ENCODE peak calls at places on chromosomes 3 and 15, in seven cellular contexts. C, M, Z, H, G, B and P are unnamed samples.
A peak's percentile ranks its signal among the peaks of the same experiment; 100 is the strongest.

GRCh38 chr3:45181496-45181895 is 35.3 kb upstream of the CDCP1 start:
- DNase-seq in B (no peak), M (no peak), Z (no peak), H (no peak), G (no peak), C (no peak), P (no peak)

GRCh38 chr15:57747206-57747605 is 40.7 kb downstream of the POLR2M start:
- DNase-seq in H (peak; percentile 41), C (no peak), M (peak; percentile 56), G (no peak), B (no peak), Z (peak; percentile 14), P (no peak)

GRCh38 chr15:68553994-68554715 is 24.6 kb upstream of the CORO2B start:
- DNase-seq in C (peak; percentile 76), Z (peak; percentile 65), M (peak; percentile 55), G (peak; percentile 72), B (peak; percentile 58), H (peak; percentile 67), P (no peak)

GRCh38 chr3:181915556-181915955 is 203.8 kb downstream of the SOX2 start:
- DNase-seq in H (no peak), Z (no peak), B (no peak), C (no peak), M (no peak), G (no peak), P (no peak)

GRCh38 chr15:79978694-79979519 is 7.9 kb upstream of the BCL2A1 start:
- DNase-seq in B (no peak), M (no peak), H (no peak), C (no peak), Z (no peak), G (no peak), P (no peak)

GRCh38 chr3:9704343-9705322 is 1.0 kb downstream of the CPNE9 start:
- DNase-seq in G (peak; percentile 41), Z (peak; percentile 26), B (no peak), M (peak; percentile 40), H (peak; percentile 28), C (peak; percentile 81), P (no peak)

GRCh38 chr3:53484979-53485378 is 9.4 kb upstream of the CACNA1D start:
- DNase-seq in M (no peak), Z (no peak), G (no peak), H (no peak), B (no peak), C (no peak), P (no peak)

GRCh38 chr3:146250449-146251382 is at the start of gene PLSCR4:
- DNase-seq in Z (peak; percentile 82), G (peak; percentile 78), M (peak; percentile 86), B (peak; percentile 65), H (peak; percentile 60), C (peak; percentile 53), P (no peak)

GRCh38 chr3:183553263-183554026 is 2.1 kb downstream of the KLHL6 start:
- DNase-seq in C (no peak), G (no peak), H (no peak), Z (no peak), M (no peak), B (no peak), P (no peak)

GRCh38 chr3:169591983-169592644 is 71.4 kb downstream of the MECOM start:
- DNase-seq in H (no peak), G (no peak), M (no peak), C (no peak), B (no peak), Z (no peak), P (no peak)

GRCh38 chr15:99213187-99213811 is 36.1 kb downstream of the TTC23 start:
- DNase-seq in Z (peak; percentile 80), M (peak; percentile 79), G (peak; percentile 88), H (peak; percentile 79), C (peak; percentile 75), B (peak; percentile 84), P (no peak)

GRCh38 chr15:37055481-37055880 is 44.9 kb downstream of the MEIS2 start:
- DNase-seq in Z (no peak), C (no peak), H (no peak), G (no peak), M (no peak), B (no peak), P (no peak)

GRCh38 chr15:77475898-77476297 is 55.2 kb downstream of the HMG20A start:
- DNase-seq in H (no peak), Z (no peak), G (no peak), B (no peak), C (no peak), M (no peak), P (no peak)

GRCh38 chr3:113897373-113897777 is 50.4 kb upstream of the ZDHHC23 start:
- DNase-seq in M (no peak), H (no peak), C (no peak), B (no peak), Z (peak; percentile 20), G (peak; percentile 43), P (no peak)

GRCh38 chr3:72341943-72342342 is 506.3 kb downstream of the SHQ1 start:
- DNase-seq in Z (no peak), G (no peak), H (no peak), M (peak; percentile 45), C (no peak), B (no peak), P (no peak)

GRCh38 chr15:49171790-49172189 is 1.7 kb downstream of the GALK2 start:
- DNase-seq in G (no peak), Z (no peak), M (no peak), B (no peak), H (no peak), C (no peak), P (no peak)

GRCh38 chr3:123292321-123293310 is 90.9 kb downstream of the SEC22A start:
- DNase-seq in B (no peak), G (no peak), H (peak; percentile 10), M (no peak), C (no peak), Z (no peak), P (no peak)

GRCh38 chr3:161252143-161252542 is 31.0 kb downstream of the NMD3 start:
- DNase-seq in M (no peak), G (no peak), B (no peak), C (no peak), Z (no peak), H (no peak), P (no peak)

GRCh38 chr3:197495999-197496745 is 59.6 kb downstream of the BDH1 start:
- DNase-seq in M (no peak), C (no peak), Z (no peak), B (no peak), G (no peak), H (no peak), P (no peak)

DNA sequence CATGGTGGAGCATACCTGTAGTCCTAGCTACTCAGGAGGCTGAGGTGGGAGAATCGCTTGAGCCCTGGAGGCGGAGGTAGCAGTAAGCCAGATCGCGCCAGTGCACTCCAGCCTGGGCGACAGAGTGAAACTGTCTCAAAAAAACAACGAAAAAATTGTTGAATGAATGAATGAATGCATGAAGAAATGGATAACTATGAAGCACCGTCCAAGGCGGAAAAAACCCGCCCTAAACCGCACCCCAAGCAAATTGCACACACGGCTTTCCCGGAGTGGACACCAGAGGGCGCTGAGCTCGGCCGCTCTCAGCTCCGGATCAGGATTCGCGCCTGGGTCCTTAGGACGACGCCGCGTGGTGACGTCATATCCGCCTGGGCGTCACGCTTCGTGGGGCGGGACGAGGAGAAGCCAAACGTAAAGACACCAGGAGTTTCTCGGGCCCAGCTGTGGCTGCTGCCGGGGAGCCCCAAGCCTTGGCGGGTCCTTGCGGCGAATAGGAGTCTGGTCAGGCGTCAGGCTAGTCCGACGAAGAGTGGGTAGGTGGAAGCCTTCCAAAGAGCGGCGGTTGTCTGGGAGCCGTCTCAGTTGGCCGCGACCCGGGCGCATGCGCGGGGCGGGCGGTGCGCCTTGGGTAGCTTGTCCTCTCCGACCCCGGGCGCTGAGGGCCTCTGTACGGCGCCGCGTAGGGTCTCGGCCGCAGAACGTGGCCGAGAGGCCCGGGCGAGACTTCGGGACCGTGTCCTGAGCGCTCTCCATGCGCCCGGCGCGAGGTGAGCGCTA is at the start of the genes HTD2 and RPP14:
- DNase-seq in B (peak; percentile 97), C (peak; percentile 64), M (peak; percentile 99), H (peak; percentile 99), Z (peak; percentile 99), G (peak; percentile 98), P (peak; percentile 96)
- TF ChIP-seq POLR2A in B (peak; percentile 66), C (peak; percentile 57), M (peak; percentile 68), H (no peak), Z (peak; percentile 89), G (peak; percentile 85), P (no peak)

DNA sequence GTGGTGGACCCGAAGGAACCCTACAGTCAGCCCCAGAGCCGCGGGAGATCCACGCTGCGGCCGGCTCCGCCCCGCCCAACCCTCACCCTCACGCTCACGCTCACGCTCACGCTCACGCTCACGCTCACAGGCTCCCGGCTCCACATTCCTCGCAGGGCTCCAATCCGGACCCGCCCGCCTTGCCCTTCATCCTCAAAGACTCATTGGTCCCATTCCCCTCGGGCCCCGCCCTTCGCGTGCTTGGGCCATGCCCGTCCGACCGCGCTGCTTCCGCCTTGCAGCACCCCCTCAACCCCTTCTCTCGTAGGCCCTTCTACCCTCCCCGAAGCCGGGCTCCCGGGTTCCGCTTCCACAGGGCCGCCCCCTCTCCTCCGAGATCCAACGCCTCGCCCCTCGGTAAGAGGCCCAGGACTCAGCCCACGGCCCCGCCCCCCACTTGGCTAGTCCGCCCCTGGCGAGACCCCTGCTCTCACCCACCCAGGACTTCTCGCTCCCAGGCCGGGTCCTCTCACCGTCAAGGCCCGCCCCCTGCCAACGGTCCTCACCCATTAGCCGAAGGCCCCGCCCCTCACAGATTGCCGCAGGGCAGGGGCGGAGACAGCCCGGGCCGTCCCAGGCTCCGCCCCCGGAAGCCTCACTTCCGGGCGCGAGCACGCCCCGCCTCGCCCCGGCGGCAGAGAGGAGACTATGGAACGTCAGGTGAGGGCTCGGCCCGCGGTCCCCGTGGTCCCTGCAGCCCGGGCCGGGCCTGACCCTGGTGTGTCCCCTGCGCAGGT is at the start of gene APEH:
- DNase-seq in H (peak; percentile 98), Z (peak; percentile 98), C (peak; percentile 90), B (peak; percentile 87), G (peak; percentile 99), M (peak; percentile 93), P (no peak)
- TF ChIP-seq POLR2A in H (peak; percentile 62), Z (peak; percentile 93), C (peak; percentile 51), B (peak; percentile 62), G (peak; percentile 85), M (no peak), P (no peak)

GRCh38 chr3:17730318-17730967 is 12.0 kb downstream of the TBC1D5 start:
- DNase-seq in Z (peak; percentile 50), H (no peak), M (no peak), G (peak; percentile 41), C (no peak), B (no peak), P (no peak)
- TF ChIP-seq POLR2A in Z (no peak), H (no peak), M (no peak), G (no peak), C (no peak), B (no peak), P (no peak)

DNA sequence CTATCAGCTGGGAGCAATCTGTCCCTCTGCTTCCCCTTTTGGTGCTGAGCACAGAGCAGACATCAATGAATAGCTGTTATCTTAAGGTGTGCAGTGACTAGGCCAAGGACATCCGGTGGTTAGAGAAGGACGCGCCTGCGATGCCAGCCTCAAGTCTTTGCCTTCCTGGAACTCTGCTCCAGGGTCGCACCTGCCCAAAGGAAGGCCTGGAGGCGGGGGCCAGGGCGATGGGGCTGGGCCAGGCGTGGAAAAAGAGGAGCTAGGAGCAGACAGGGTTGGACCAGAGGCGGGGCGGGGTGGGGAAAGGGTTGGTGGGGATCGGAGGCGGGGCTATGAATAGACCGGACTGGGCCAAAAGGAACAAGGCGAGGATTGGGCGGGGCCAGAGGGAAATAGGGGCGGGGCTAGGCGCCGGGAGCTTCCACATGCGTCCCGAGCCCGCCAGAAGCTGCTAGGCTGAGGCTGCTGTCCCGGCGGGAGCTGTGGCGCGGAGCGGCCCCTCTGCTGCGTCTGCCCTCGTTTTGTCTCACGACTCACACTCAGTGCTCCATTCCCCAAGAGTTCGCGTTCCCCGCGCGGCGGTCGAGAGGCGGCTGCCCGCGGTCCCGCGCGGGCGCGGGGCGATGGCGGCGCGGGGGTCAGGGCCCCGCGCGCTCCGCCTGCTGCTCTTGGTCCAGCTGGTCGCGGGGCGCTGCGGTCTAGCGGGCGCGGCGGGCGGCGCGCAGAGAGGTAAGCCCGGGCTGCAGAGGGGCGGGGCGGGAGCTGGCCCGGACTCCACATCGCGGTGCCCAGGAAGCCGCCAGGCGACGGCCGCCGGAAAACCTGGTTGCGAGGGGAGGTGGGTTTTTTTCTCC is at the start of gene CHRNA5:
- DNase-seq in Z (peak; percentile 97), G (peak; percentile 98), M (peak; percentile 71), C (peak; percentile 92), H (peak; percentile 94), B (peak; percentile 44), P (no peak)
- TF ChIP-seq POLR2A in Z (peak; percentile 35), G (peak; percentile 61), M (peak; percentile 48), C (peak; percentile 99), H (no peak), B (no peak), P (no peak)